ENCODE peak calls at places on chromosomes 11 and 22, in five cellular contexts. One of them, this sample, is unnamed.

GRCh38 chr11:122137081-122137793 is 21.2 kb upstream of the BLID start:
- DNase-seq in SK-MEL-5: no peak
- DNase-seq in CD8-positive, alpha-beta memory T cell: no peak
- DNase-seq in EL: peak
- DNase-seq in posterior cingulate gyrus: no peak
- DNase-seq in this sample: no peak

GRCh38 chr11:78424334-78425270 is 7.0 kb upstream of the GAB2 start:
- DNase-seq in CD8-positive, alpha-beta memory T cell: no peak
- DNase-seq in posterior cingulate gyrus: no peak
- DNase-seq in EL: no peak
- DNase-seq in SK-MEL-5: no peak
- DNase-seq in this sample: no peak

GRCh38 chr22:43411981-43412807 is at the start of gene MPPED1:
- DNase-seq in EL: no peak
- DNase-seq in SK-MEL-5: no peak
- DNase-seq in posterior cingulate gyrus: no peak
- DNase-seq in CD8-positive, alpha-beta memory T cell: no peak
- DNase-seq in this sample: no peak

GRCh38 chr11:129242855-129243254 is 50.7 kb upstream of the ARHGAP32 start:
- DNase-seq in EL: no peak
- DNase-seq in posterior cingulate gyrus: no peak
- DNase-seq in CD8-positive, alpha-beta memory T cell: no peak
- DNase-seq in SK-MEL-5: no peak
- DNase-seq in this sample: no peak

GRCh38 chr22:32562916-32563315 is 88.3 kb downstream of the FBXO7 start:
- DNase-seq in posterior cingulate gyrus: no peak
- DNase-seq in SK-MEL-5: no peak
- DNase-seq in CD8-positive, alpha-beta memory T cell: no peak
- DNase-seq in EL: no peak
- DNase-seq in this sample: no peak

GRCh38 chr11:8777907-8778767 is 95.5 kb downstream of the RPL27A start:
- DNase-seq in posterior cingulate gyrus: peak
- DNase-seq in SK-MEL-5: no peak
- DNase-seq in EL: peak
- DNase-seq in CD8-positive, alpha-beta memory T cell: no peak
- DNase-seq in this sample: no peak

GRCh38 chr22:36379593-36380361 is 8.0 kb downstream of the MYH9 start:
- DNase-seq in CD8-positive, alpha-beta memory T cell: peak
- DNase-seq in EL: peak
- DNase-seq in SK-MEL-5: no peak
- DNase-seq in posterior cingulate gyrus: no peak
- DNase-seq in this sample: no peak

GRCh38 chr11:71458146-71459070 is 5.4 kb downstream of the NADSYN1 start:
- DNase-seq in posterior cingulate gyrus: no peak
- DNase-seq in EL: peak
- DNase-seq in SK-MEL-5: no peak
- DNase-seq in CD8-positive, alpha-beta memory T cell: no peak
- DNase-seq in this sample: no peak

GRCh38 chr22:19871023-19871844 is 16.6 kb upstream of the GNB1L start:
- DNase-seq in EL: no peak
- DNase-seq in posterior cingulate gyrus: peak
- DNase-seq in CD8-positive, alpha-beta memory T cell: no peak
- DNase-seq in SK-MEL-5: no peak
- DNase-seq in this sample: peak

GRCh38 chr22:31943976-31944699 is at the start of gene YWHAH:
- DNase-seq in SK-MEL-5: peak
- DNase-seq in CD8-positive, alpha-beta memory T cell: peak
- DNase-seq in EL: peak
- DNase-seq in posterior cingulate gyrus: peak
- DNase-seq in this sample: peak

GRCh38 chr11:73389134-73389525 is 12.9 kb downstream of the RELT start:
- DNase-seq in CD8-positive, alpha-beta memory T cell: no peak
- DNase-seq in posterior cingulate gyrus: no peak
- DNase-seq in SK-MEL-5: no peak
- DNase-seq in EL: peak
- DNase-seq in this sample: no peak

GRCh38 chr11:32137869-32138268 is 47.0 kb downstream of the RCN1 start:
- DNase-seq in posterior cingulate gyrus: no peak
- DNase-seq in CD8-positive, alpha-beta memory T cell: no peak
- DNase-seq in SK-MEL-5: no peak
- DNase-seq in EL: no peak
- DNase-seq in this sample: no peak

GRCh38 chr22:50691521-50691920 is 18.9 kb downstream of the SHANK3 start:
- DNase-seq in CD8-positive, alpha-beta memory T cell: peak
- DNase-seq in SK-MEL-5: peak
- DNase-seq in EL: peak
- DNase-seq in posterior cingulate gyrus: no peak
- DNase-seq in this sample: no peak

GRCh38 chr11:18065572-18065971 is 19.5 kb upstream of the TPH1 start:
- DNase-seq in EL: no peak
- DNase-seq in SK-MEL-5: no peak
- DNase-seq in CD8-positive, alpha-beta memory T cell: no peak
- DNase-seq in posterior cingulate gyrus: no peak
- DNase-seq in this sample: no peak

GRCh38 chr22:46104881-46105493 is 45.3 kb upstream of the PPARA start:
- DNase-seq in EL: no peak
- DNase-seq in posterior cingulate gyrus: no peak
- DNase-seq in CD8-positive, alpha-beta memory T cell: no peak
- DNase-seq in SK-MEL-5: no peak
- DNase-seq in this sample: no peak

GRCh38 chr11:38339835-38340440 is 1741.9 kb upstream of the RAG2 start:
- DNase-seq in posterior cingulate gyrus: no peak
- DNase-seq in EL: no peak
- DNase-seq in CD8-positive, alpha-beta memory T cell: no peak
- DNase-seq in SK-MEL-5: no peak
- DNase-seq in this sample: no peak

GRCh38 chr11:6572215-6572614 is 31.2 kb downstream of the RRP8 start:
- DNase-seq in CD8-positive, alpha-beta memory T cell: no peak
- DNase-seq in posterior cingulate gyrus: no peak
- DNase-seq in EL: peak
- DNase-seq in SK-MEL-5: no peak
- DNase-seq in this sample: no peak

GRCh38 chr22:42862045-42862734 is 5.1 kb upstream of the ARFGAP3 start:
- DNase-seq in posterior cingulate gyrus: no peak
- DNase-seq in SK-MEL-5: no peak
- DNase-seq in EL: peak
- DNase-seq in CD8-positive, alpha-beta memory T cell: no peak
- DNase-seq in this sample: no peak

GRCh38 chr11:125956371-125956770 is 10.5 kb downstream of the VSIG10L2 start:
- DNase-seq in EL: no peak
- DNase-seq in SK-MEL-5: peak
- DNase-seq in posterior cingulate gyrus: peak
- DNase-seq in CD8-positive, alpha-beta memory T cell: no peak
- DNase-seq in this sample: peak

GRCh38 chr11:77299528-77299993 is 1.9 kb downstream of the GDPD4 start:
- DNase-seq in CD8-positive, alpha-beta memory T cell: no peak
- DNase-seq in posterior cingulate gyrus: no peak
- DNase-seq in SK-MEL-5: no peak
- DNase-seq in EL: peak
- DNase-seq in this sample: no peak

GRCh38 chr22:48825802-48826520 is 1001.7 kb downstream of the BRD1 start:
- DNase-seq in SK-MEL-5: no peak
- DNase-seq in EL: no peak
- DNase-seq in posterior cingulate gyrus: no peak
- DNase-seq in CD8-positive, alpha-beta memory T cell: no peak
- DNase-seq in this sample: peak

GRCh38 chr11:14308114-14308896 is 50.7 kb downstream of the RRAS2 start:
- DNase-seq in CD8-positive, alpha-beta memory T cell: peak
- DNase-seq in posterior cingulate gyrus: no peak
- DNase-seq in SK-MEL-5: peak
- DNase-seq in EL: peak
- DNase-seq in this sample: no peak

GRCh38 chr22:35971418-35972119 is 57.1 kb downstream of the RBFOX2 start:
- DNase-seq in SK-MEL-5: peak
- DNase-seq in EL: peak
- DNase-seq in posterior cingulate gyrus: no peak
- DNase-seq in CD8-positive, alpha-beta memory T cell: no peak
- DNase-seq in this sample: no peak

GRCh38 chr11:65426839-65427690 is 4.5 kb downstream of the NEAT1 start:
- DNase-seq in posterior cingulate gyrus: no peak
- DNase-seq in EL: peak
- DNase-seq in CD8-positive, alpha-beta memory T cell: peak
- DNase-seq in SK-MEL-5: peak
- DNase-seq in this sample: peak

GRCh38 chr22:40325315-40325714 is 21.0 kb upstream of the ADSL start:
- DNase-seq in EL: no peak
- DNase-seq in SK-MEL-5: no peak
- DNase-seq in CD8-positive, alpha-beta memory T cell: peak
- DNase-seq in posterior cingulate gyrus: no peak
- DNase-seq in this sample: no peak